ENCODE peak calls at places on chromosomes 6 and 20, in four cellular contexts. Z, M, V and D are unnamed samples.

GRCh38 chr6:134446228-134446848 is 128.4 kb upstream of the SGK1 start:
- DNase-seq in Z (peak), M (no peak), V (no peak), D (no peak)

GRCh38 chr6:27026361-27026760 is 221.1 kb upstream of the PRSS16 start:
- DNase-seq in Z (no peak), M (no peak), V (no peak), D (peak)

GRCh38 chr6:5537967-5538366 is 276.7 kb downstream of the FARS2 start:
- DNase-seq in Z (peak), M (no peak), V (no peak), D (no peak)

GRCh38 chr20:48382304-48382703 is 445.5 kb downstream of the PREX1 start:
- DNase-seq in Z (no peak), M (no peak), V (no peak), D (no peak)

GRCh38 chr6:44898296-44898930 is 429.7 kb upstream of the RUNX2 start:
- DNase-seq in Z (peak), M (no peak), V (no peak), D (peak)

GRCh38 chr6:112222111-112222726 is 32.1 kb downstream of the LAMA4 start:
- DNase-seq in Z (peak), M (no peak), V (no peak), D (peak)

GRCh38 chr6:34583861-34584604 is 27.9 kb upstream of the SPDEF start:
- DNase-seq in Z (no peak), M (no peak), V (no peak), D (no peak)

GRCh38 chr6:136551103-136551502 is 881 bp upstream of the MAP7 start:
- DNase-seq in Z (no peak), M (no peak), V (no peak), D (no peak)

GRCh38 chr6:36926711-36927110 is 27.8 kb upstream of the PI16 start:
- DNase-seq in Z (no peak), M (no peak), V (no peak), D (no peak)

GRCh38 chr6:77324851-77325250 is 138.4 kb downstream of the HTR1B start:
- DNase-seq in Z (no peak), M (no peak), V (no peak), D (no peak)

GRCh38 chr6:96124778-96125177 is 109.0 kb downstream of the FUT9 start:
- DNase-seq in Z (no peak), M (no peak), V (no peak), D (peak)

GRCh38 chr20:11140359-11140758 is 466.6 kb upstream of the JAG1 start:
- DNase-seq in Z (peak), M (no peak), V (no peak), D (no peak)

GRCh38 chr6:8710668-8711431 is 275.5 kb upstream of the SLC35B3 start:
- DNase-seq in Z (no peak), M (no peak), V (no peak), D (no peak)

GRCh38 chr6:37547564-37548061 is 47.9 kb upstream of the CCDC167 start:
- DNase-seq in Z (peak), M (no peak), V (no peak), D (no peak)

GRCh38 chr6:40506956-40507355 is 80.2 kb downstream of the LRFN2 start:
- DNase-seq in Z (no peak), M (no peak), V (no peak), D (no peak)

GRCh38 chr6:26305097-26305841 is 59.7 kb upstream of the BTN3A2 start:
- DNase-seq in Z (peak), M (no peak), V (peak), D (peak)

GRCh38 chr6:37155394-37156312 is 14.3 kb upstream of the PIM1 start:
- DNase-seq in Z (no peak), M (no peak), V (no peak), D (no peak)

GRCh38 chr20:18879262-18879661 is 65.7 kb downstream of the SCP2D1 start:
- DNase-seq in Z (no peak), M (no peak), V (no peak), D (no peak)

GRCh38 chr6:35148167-35148741 is 7.1 kb upstream of the TCP11 start:
- DNase-seq in Z (peak), M (peak), V (peak), D (peak)

GRCh38 chr6:68876792-68877493 is 241.9 kb downstream of the ADGRB3 start:
- DNase-seq in Z (peak), M (no peak), V (no peak), D (peak)

GRCh38 chr6:107867302-107867615 is 43.1 kb upstream of the SCML4 start:
- DNase-seq in Z (no peak), M (no peak), V (peak), D (no peak)

GRCh38 chr6:22072939-22073338 is 223.9 kb downstream of the PRL start:
- DNase-seq in Z (no peak), M (no peak), V (no peak), D (peak)

DNA sequence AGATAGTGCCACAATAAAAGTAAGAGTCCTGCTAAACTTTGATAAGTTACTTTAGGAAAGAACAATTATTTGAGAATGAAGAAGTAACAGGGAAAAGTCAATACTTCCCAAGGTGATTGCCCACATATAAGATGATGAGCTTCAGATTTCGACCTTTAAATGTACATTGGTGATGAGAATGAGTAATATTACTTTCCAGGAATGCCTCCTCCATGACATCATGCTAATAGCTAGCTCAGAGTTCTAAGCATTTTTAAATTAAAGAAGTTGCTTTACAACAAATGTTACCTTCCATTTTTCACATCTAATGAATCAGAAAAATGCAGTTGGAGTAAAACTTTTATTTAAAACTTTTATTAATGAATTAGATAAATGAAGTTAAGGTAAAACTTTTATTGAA is 22.5 kb upstream of the OPN5 start:
- DNase-seq in Z (no peak), M (no peak), V (no peak), D (no peak)
- H4K5ac ChIP-seq in Z (no peak), M (no peak), V (no peak), D (no peak)

GRCh38 chr6:78911218-78911617 is 43.9 kb downstream of the IRAK1BP1 start:
- DNase-seq in Z (no peak), M (no peak), V (no peak), D (no peak)

GRCh38 chr6:78910611-78911134 is 43.3 kb downstream of the IRAK1BP1 start:
- DNase-seq in Z (no peak), M (peak), V (peak), D (peak)

GRCh38 chr6:78908621-78909020 is 41.3 kb downstream of the IRAK1BP1 start:
- DNase-seq in Z (no peak), M (no peak), V (no peak), D (no peak)

DNA sequence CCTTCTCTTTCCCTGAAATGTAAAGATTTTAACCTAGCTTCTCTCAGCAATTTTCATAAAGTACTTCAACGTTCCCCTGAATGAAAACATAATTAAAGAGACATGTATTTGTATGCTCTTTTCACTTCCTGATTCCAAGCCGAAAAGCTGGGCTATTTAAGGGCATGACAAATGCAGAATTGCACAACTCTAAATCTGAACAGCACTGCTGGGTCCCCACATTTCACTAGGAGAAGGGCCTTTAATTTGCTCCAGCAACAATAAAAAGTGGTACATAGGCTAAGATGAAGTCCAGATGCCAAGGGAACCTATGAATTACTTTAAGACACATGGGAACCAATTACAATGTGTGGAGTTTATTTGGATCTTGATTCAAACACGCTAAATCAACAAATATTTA is 42.0 kb downstream of the IRAK1BP1 start:
- DNase-seq in Z (peak), M (no peak), V (no peak), D (no peak)
- H4K5ac ChIP-seq in Z (peak), M (no peak), V (no peak), D (no peak)

GRCh38 chr20:58549681-58550542 is 34.7 kb upstream of the APCDD1L start:
- DNase-seq in Z (no peak), M (no peak), V (peak), D (no peak)
- H4K5ac ChIP-seq in Z (peak), M (no peak), V (no peak), D (no peak)

GRCh38 chr6:166422201-166422940 is 39.6 kb upstream of the MPC1 start:
- DNase-seq in Z (no peak), M (no peak), V (no peak), D (no peak)
- H4K5ac ChIP-seq in Z (no peak), M (no peak), V (no peak), D (no peak)

DNA sequence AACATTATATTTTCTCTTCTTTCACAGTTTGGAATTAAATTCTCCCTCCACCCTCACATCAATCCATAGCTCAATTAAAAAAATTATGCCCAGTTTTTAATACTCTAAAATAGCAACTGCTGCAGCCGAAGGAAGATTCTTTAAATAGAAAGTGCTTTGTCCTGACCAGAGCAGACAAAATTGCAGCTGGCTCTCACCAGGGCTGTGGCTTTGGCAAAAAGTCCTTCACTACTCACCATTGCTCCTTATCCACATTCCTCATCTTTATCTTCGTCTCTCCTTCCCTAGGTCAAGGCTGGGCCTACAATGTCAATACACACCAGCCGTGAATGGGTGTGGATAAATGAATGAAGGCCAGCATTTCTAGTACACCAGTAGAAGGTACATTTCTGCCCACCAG is 107.9 kb upstream of the VGLL2 start:
- DNase-seq in Z (no peak), M (no peak), V (no peak), D (peak)
- H4K5ac ChIP-seq in Z (no peak), M (no peak), V (no peak), D (no peak)

DNA sequence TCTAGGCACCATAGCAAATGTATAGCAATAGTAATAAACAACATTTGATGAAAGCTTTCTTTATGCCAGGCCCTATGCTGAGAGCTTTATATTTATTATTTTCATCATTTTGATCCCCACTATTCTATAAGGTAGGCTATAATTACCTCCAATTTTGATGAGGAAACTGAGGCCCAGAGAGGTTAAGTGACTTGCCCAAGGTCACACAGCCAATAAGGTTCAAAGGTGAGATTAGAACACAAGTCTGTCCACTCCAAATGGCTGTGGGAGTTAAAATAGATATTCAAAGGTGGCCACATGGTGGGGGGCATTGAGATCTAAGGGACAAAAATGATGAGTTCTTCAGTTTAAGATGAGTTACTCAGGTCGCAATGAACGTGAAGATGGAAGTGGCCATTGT is 269.9 kb downstream of the BMP7 start:
- DNase-seq in Z (no peak), M (no peak), V (no peak), D (no peak)
- H4K5ac ChIP-seq in Z (no peak), M (no peak), V (no peak), D (no peak)